ENCODE peak calls at places on chromosomes 7 and 10, in four cellular contexts. W is RWPE2, F is pancreas, P is upper lobe of right lung. Z is an unnamed sample. For H3K4me1, the result is how much of the 10 kb centered on the place peaks cover.

GRCh38 chr10:118566911-118567310 is 28.5 kb downstream of the PRLHR start:
- DNase-seq in F (no peak), W (no peak), P (no peak), Z (no peak)

GRCh38 chr10:96271017-96271815 is at the start of gene BLNK:
- DNase-seq in W (no peak), P (peak), F (peak), Z (peak)

GRCh38 chr7:36278767-36279171 is 110.9 kb upstream of the ANLN start:
- DNase-seq in W (no peak), P (no peak), F (no peak), Z (no peak)

GRCh38 chr10:74544106-74544505 is 282.3 kb upstream of the KAT6B start:
- DNase-seq in F (no peak), P (no peak), W (no peak), Z (no peak)

GRCh38 chr7:21526007-21526406 is 16.8 kb upstream of the DNAH11 start:
- DNase-seq in P (no peak), W (no peak), F (no peak), Z (no peak)

GRCh38 chr10:63798599-63799498 is 277.6 kb downstream of the REEP3 start:
- DNase-seq in W (no peak), P (no peak), F (no peak), Z (peak)

GRCh38 chr7:111954474-111955311 is 251.5 kb downstream of the DOCK4 start:
- DNase-seq in F (no peak), P (no peak), W (no peak), Z (no peak)

GRCh38 chr7:127968547-127968946 is 62.7 kb downstream of the LRRC4 start:
- DNase-seq in W (no peak), P (no peak), F (no peak), Z (no peak)

GRCh38 chr10:13839430-13839986 is 252.7 kb downstream of the PRPF18 start:
- DNase-seq in W (no peak), P (no peak), F (no peak), Z (no peak)

GRCh38 chr7:132782777-132783633 is 206.7 kb upstream of the PLXNA4 start:
- DNase-seq in P (no peak), W (no peak), F (no peak), Z (no peak)

GRCh38 chr7:2936301-2936700 is 92.2 kb upstream of the GNA12 start:
- DNase-seq in F (peak), W (peak), P (peak), Z (no peak)

GRCh38 chr10:30353851-30354250 is 4.8 kb upstream of the MTPAP start:
- DNase-seq in P (no peak), W (no peak), F (no peak), Z (no peak)

GRCh38 chr7:134078991-134079390 is 48.1 kb upstream of the LRGUK start:
- DNase-seq in P (no peak), F (no peak), W (no peak), Z (no peak)

GRCh38 chr7:13069832-13070231 is 382.4 kb downstream of the ARL4A start:
- DNase-seq in P (no peak), W (no peak), F (no peak), Z (no peak)

GRCh38 chr10:75345738-75346137 is 55.8 kb downstream of the ZNF503 start:
- DNase-seq in F (no peak), P (no peak), W (no peak), Z (no peak)

GRCh38 chr7:75866497-75867389 is 12.1 kb upstream of the RHBDD2 start:
- DNase-seq in W (no peak), P (peak), F (peak), Z (peak)

GRCh38 chr7:27442446-27442845 is 199.8 kb downstream of the EVX1 start:
- DNase-seq in W (no peak), P (no peak), F (no peak), Z (no peak)

GRCh38 chr10:15262036-15262713 is 93.7 kb upstream of the NMT2 start:
- DNase-seq in W (no peak), P (no peak), F (no peak), Z (peak)

GRCh38 chr10:123689880-123690279 is 23.7 kb downstream of the GPR26 start:
- DNase-seq in P (no peak), F (no peak), W (no peak), Z (no peak)

GRCh38 chr10:93566435-93567276 is at the start of gene FFAR4:
- DNase-seq in W (no peak), P (peak), F (peak), Z (peak)

GRCh38 chr10:91604936-91605534 is 27.8 kb downstream of the PPP1R3C start:
- DNase-seq in W (no peak), P (no peak), F (no peak), Z (no peak)

GRCh38 chr7:143882020-143882610 is 19.9 kb downstream of the TCAF1 start:
- DNase-seq in P (no peak), W (no peak), F (no peak), Z (peak)

GRCh38 chr10:132112611-132113010 is 46.9 kb downstream of the JAKMIP3 start:
- DNase-seq in P (no peak), W (peak), F (no peak), Z (no peak)

GRCh38 chr10:43756343-43756742 is 107.7 kb upstream of the ZNF32 start:
- DNase-seq in F (no peak), W (no peak), P (no peak), Z (no peak)

GRCh38 chr7:46694058-46694457 is 773.0 kb upstream of the IGFBP3 start:
- DNase-seq in W (no peak), F (no peak), P (no peak), Z (no peak)

GRCh38 chr10:124941823-124942222 is at the start of gene ZRANB1:
- DNase-seq in P (no peak), F (no peak), W (no peak), Z (no peak)

GRCh38 chr7:4739528-4739992 is 35.9 kb upstream of the AP5Z1 start:
- DNase-seq in P (no peak), F (no peak), W (no peak), Z (no peak)

GRCh38 chr10:4384254-4384653 is 441.8 kb upstream of the AKR1E2 start:
- DNase-seq in W (no peak), P (no peak), F (no peak), Z (no peak)

GRCh38 chr7:29309041-29309860 is 114.7 kb downstream of the CHN2 start:
- DNase-seq in F (no peak), W (no peak), P (no peak), Z (no peak)

GRCh38 chr10:24822557-24822956 is 98.9 kb upstream of the ARHGAP21 start:
- DNase-seq in P (no peak), F (no peak), W (no peak), Z (no peak)

GRCh38 chr10:114605155-114605797 is 52.8 kb downstream of the ABLIM1 start:
- DNase-seq in P (no peak), F (no peak), W (no peak), Z (no peak)

GRCh38 chr7:103989200-103989784 is at the start of gene RELN:
- DNase-seq in W (no peak), P (no peak), F (peak), Z (no peak)

GRCh38 chr10:23095966-23096813 is 811 bp downstream of the MSRB2 start:
- DNase-seq in P (peak), F (peak), W (no peak), Z (peak)

GRCh38 chr7:32164341-32164996 is 94.3 kb upstream of the PDE1C start:
- DNase-seq in P (no peak), F (no peak), W (no peak), Z (peak)

GRCh38 chr7:1769286-1770200 is 99.5 kb downstream of the ELFN1 start:
- DNase-seq in W (no peak), P (no peak), F (no peak), Z (no peak)

GRCh38 chr7:5420108-5420840 is 3.4 kb downstream of the TNRC18 start:
- DNase-seq in W (peak), P (peak), F (peak), Z (no peak)

GRCh38 chr10:116147162-116147906 is 125.7 kb downstream of the GFRA1 start:
- DNase-seq in P (no peak), F (no peak), W (no peak), Z (no peak)

DNA sequence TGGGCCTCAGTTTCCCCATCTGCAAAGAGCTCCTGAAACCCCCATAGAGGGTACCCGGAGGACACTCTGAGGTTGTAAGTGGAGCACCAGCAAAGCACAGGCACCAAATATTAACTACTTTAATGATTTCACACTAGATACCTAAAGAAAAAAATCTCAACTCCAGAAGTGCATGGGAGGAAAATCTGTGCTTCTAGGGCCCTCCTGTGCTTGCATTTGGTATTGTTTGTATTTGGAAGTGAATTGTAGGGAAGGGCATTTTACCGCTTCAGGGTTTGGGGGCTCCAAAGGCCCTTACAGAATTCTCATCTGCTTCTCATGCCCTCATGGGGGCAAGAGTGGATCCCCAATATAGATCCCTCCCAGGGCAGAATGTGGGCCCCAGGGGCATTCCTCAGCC is 22.4 kb upstream of the DRGX start:
- DNase-seq in W (no peak), F (no peak), P (no peak), Z (no peak)
- TF ChIP-seq CTCF in W (no peak), F (no peak), P (no peak), Z (no peak)

DNA sequence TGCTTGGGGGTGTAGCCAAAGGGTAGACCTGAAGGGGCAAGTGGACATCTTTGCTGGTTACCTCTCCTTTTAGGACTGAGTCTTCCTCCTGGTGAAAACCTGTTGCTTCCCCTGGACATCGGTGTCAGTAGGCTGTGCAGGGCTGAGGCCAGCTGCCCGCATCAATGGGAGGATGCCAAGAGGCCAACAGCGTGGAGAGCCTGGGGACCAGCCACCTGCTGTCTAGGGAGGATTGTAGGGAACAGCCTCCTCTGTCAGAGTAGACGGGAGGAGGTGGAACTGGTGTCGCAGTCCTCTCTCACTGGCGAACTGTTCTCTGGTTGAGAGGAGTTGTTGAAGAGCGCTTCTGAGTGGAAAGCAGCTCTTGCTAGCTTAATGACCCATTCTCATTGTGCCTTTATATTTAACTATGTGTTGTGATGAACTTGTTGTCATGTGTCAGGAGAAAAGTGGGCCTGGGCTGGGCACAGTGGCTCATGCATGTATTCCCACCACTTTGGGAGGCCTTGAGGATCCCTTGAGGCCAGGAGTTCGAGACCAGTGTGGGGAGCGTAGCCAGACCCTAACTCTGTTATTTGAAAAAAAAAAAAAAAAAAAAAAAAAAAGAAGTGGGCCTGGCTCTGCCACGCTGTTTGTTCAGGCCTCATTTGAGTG is 1.8 kb downstream of the SUFU start:
- DNase-seq in W (no peak), P (peak), F (no peak), Z (no peak)
- H3K4me1 ChIP-seq in W (under half), P (half or more), F (under half), Z (under half)

GRCh38 chr10:99533496-99534455 is 1.0 kb downstream of the NKX2-3 start:
- DNase-seq in P (no peak), F (no peak), W (no peak), Z (no peak)

GRCh38 chr10:99531696-99532050 is 1.1 kb upstream of the NKX2-3 start:
- DNase-seq in F (no peak), P (no peak), W (no peak), Z (no peak)

GRCh38 chr10:99531026-99531695 is 1.6 kb upstream of the NKX2-3 start:
- DNase-seq in P (no peak), F (no peak), W (peak), Z (no peak)

GRCh38 chr10:99532687-99533495 is at the start of gene NKX2-3:
- DNase-seq in F (no peak), W (no peak), P (no peak), Z (peak)

DNA sequence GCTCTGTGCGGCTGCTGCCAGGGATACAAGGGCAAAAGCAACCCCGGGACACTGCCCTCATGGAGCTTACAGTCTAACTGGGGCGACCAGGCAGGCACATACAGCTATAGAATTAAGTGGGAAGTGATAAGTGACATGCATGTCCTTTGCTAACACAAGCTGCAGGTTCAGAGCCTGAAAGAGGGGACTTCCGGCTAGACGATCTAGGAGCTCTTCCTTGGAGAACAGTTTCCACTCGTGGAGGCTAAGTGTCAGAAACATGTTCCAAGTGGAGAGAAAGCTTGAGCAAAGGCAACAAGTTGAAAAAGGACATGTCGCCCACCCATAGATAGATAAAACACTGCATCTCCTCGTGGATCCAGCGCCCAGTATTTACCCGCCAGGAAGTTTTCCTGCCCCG is 548 bp upstream of the NKX2-3 start:
- DNase-seq in W (no peak), F (no peak), P (no peak), Z (no peak)
- H3K4me3 ChIP-seq in W (no peak), F (no peak), P (no peak), Z (peak)

DNA sequence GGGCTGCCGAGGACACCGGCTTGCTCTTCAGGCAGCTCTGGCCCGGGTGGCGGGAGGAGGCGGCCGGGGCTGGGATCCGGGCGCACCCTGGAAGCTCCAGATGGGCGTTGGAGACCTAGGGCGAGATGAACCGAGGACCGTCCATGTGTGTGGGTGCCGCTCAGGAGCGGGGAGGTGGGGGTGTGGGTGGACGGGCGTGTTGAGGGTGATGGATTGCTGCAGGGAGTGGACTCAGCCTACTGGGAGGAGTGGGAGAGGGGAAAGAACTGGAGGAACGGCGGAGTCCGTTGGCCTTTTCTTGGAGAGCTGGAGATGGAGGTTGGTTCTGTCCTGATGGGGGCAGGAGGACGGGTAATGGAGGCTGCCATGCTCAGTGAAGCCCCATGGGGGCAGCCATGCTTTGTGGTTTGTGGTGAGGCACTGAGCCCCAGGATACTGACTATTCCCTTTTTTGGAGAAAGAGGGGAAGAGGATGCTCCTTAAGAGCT is 27.1 kb downstream of the HIF1AN start:
- DNase-seq in F (peak), W (no peak), P (no peak), Z (no peak)
- TF ChIP-seq CTCF in F (no peak), W (no peak), P (peak), Z (no peak)

DNA sequence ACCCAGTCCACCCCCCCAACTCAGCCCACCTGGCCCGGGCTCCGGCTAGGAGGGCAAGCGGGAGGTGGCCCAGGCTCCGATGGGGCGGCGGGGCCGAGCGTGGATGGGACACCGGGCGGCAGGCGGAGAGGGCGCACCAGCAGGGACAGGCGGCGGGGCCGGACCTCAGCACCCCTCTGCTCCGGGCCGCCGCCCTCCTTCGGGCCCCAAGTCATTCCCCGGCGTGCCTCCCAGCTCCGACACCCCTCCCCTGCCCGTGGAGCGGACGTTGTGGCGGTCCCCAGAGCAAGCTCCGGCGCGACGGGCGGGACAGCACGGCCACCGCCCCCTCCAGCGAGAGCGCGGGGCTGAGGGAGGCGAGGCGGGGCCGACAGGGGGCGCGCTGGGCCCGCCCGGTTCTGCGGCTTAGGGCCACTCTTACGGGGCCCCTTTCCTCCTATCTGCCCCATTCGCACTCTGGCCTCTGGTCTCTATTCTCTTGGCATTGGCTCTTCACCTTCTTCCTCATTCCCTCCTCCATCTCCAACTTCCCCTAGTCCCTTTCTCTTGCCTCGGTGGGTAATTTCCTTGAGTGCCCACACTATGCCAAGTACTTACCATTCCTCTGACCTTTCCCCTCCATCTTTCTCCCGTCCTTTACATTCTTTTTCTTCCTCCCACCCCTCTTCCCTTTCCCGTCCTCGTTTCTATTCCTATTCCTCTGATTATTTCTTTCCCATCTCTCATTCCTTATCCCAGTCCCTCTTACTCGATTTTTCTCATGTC is 710 bp upstream of the GBX1 start:
- DNase-seq in F (peak), P (peak), W (no peak), Z (peak)
- H3K4me1 ChIP-seq in F (under half), P (under half), W (under half), Z (under half)

GRCh38 chr10:79427965-79428364 is 17.5 kb downstream of the ZCCHC24 start:
- DNase-seq in P (no peak), W (no peak), F (no peak), Z (no peak)

GRCh38 chr10:79425074-79425532 is 20.3 kb downstream of the ZCCHC24 start:
- DNase-seq in W (no peak), P (no peak), F (no peak), Z (no peak)

GRCh38 chr10:79420974-79421688 is 24.3 kb downstream of the ZCCHC24 start:
- DNase-seq in W (no peak), F (no peak), P (no peak), Z (no peak)

GRCh38 chr10:79422178-79422892 is 23.1 kb downstream of the ZCCHC24 start:
- DNase-seq in W (no peak), P (no peak), F (no peak), Z (peak)

GRCh38 chr10:79424221-79425073 is 21.0 kb downstream of the ZCCHC24 start:
- DNase-seq in P (peak), W (no peak), F (no peak), Z (peak)
- H3K4me3 ChIP-seq in P (no peak), W (no peak), F (no peak), Z (no peak)